ENCODE peak calls at places on chromosomes 1 and 21, in six cellular contexts. S is adrenal gland, K is IMR-90, E is Karpas-422, H is lower lobe of right lung, Y is tibial artery. D is an unnamed sample.

GRCh38 chr1:167532375-167532774 is 14.0 kb upstream of the CD247 start:
- DNase-seq in S (no peak), K (no peak), E (no peak), H (no peak), Y (no peak), D (no peak)

GRCh38 chr1:8419172-8419571 is 101.3 kb downstream of the SLC45A1 start:
- DNase-seq in S (no peak), K (peak; percentile 53), E (no peak), H (no peak), Y (no peak), D (no peak)

GRCh38 chr1:246647113-246647512 is 77.1 kb upstream of the SCCPDH start:
- DNase-seq in S (no peak), K (peak; percentile 71), E (peak; percentile 57), H (no peak), Y (no peak), D (peak; percentile 55)

GRCh38 chr21:18411565-18411964 is 8.0 kb upstream of the TMPRSS15 start:
- DNase-seq in S (no peak), K (no peak), E (no peak), H (no peak), Y (no peak), D (no peak)

GRCh38 chr1:77238463-77238862 is 19.2 kb upstream of the PIGK start:
- DNase-seq in S (no peak), K (no peak), E (no peak), H (no peak), Y (no peak), D (no peak)

GRCh38 chr1:47230692-47231313 is 1.2 kb downstream of the TAL1 start:
- DNase-seq in S (no peak), K (no peak), E (no peak), H (no peak), Y (no peak), D (no peak)

GRCh38 chr21:44074315-44074958 is 32.8 kb upstream of the PWP2 start:
- DNase-seq in S (no peak), K (no peak), E (no peak), H (no peak), Y (no peak), D (no peak)

GRCh38 chr1:35691080-35691479 is 27.6 kb downstream of the C1orf216 start:
- DNase-seq in S (no peak), K (no peak), E (no peak), H (no peak), Y (no peak), D (no peak)

GRCh38 chr1:56189946-56190920 is 389.1 kb downstream of the PLPP3 start:
- DNase-seq in S (no peak), K (no peak), E (peak; percentile 61), H (no peak), Y (no peak), D (no peak)

GRCh38 chr1:211781260-211781659 is 49.3 kb downstream of the LPGAT1 start:
- DNase-seq in S (no peak), K (no peak), E (no peak), H (no peak), Y (no peak), D (no peak)

GRCh38 chr21:33904041-33904440 is 11.6 kb downstream of the ATP5PO start:
- DNase-seq in S (no peak), K (no peak), E (no peak), H (no peak), Y (no peak), D (no peak)

GRCh38 chr1:28163496-28164120 is 12.9 kb downstream of the PTAFR start:
- DNase-seq in S (no peak), K (peak; percentile 16), E (no peak), H (no peak), Y (no peak), D (no peak)

GRCh38 chr1:65255088-65256050 is 54.0 kb upstream of the DNAJC6 start:
- DNase-seq in S (no peak), K (no peak), E (no peak), H (no peak), Y (no peak), D (no peak)

GRCh38 chr1:24996456-24996855 is 66.4 kb upstream of the RUNX3 start:
- DNase-seq in S (no peak), K (no peak), E (no peak), H (no peak), Y (no peak), D (no peak)

GRCh38 chr1:178160736-178161475 is 67.0 kb downstream of the RASAL2 start:
- DNase-seq in S (no peak), K (no peak), E (no peak), H (no peak), Y (no peak), D (no peak)

GRCh38 chr1:69088556-69088955 is 479.2 kb upstream of the LRRC7 start:
- DNase-seq in S (no peak), K (no peak), E (no peak), H (no peak), Y (no peak), D (no peak)

GRCh38 chr1:20891091-20891490 is 104.0 kb upstream of the HP1BP3 start:
- DNase-seq in S (no peak), K (peak; percentile 12), E (no peak), H (no peak), Y (no peak), D (no peak)

GRCh38 chr1:36626435-36626834 is 143.7 kb upstream of the CSF3R start:
- DNase-seq in S (no peak), K (no peak), E (no peak), H (no peak), Y (no peak), D (no peak)

GRCh38 chr1:91879739-91880138 is 6.2 kb downstream of the TGFBR3 start:
- DNase-seq in S (no peak), K (no peak), E (no peak), H (no peak), Y (no peak), D (no peak)

GRCh38 chr1:224411766-224412165 is 22.8 kb downstream of the WDR26 start:
- DNase-seq in S (no peak), K (peak; percentile 37), E (no peak), H (no peak), Y (no peak), D (no peak)

GRCh38 chr1:180231506-180232420 is 1.7 kb downstream of the LHX4 start:
- DNase-seq in S (no peak), K (peak; percentile 45), E (no peak), H (no peak), Y (peak; percentile 20), D (no peak)

GRCh38 chr1:18922848-18923475 is 20.6 kb upstream of the ALDH4A1 start:
- DNase-seq in S (no peak), K (no peak), E (no peak), H (no peak), Y (no peak), D (no peak)

GRCh38 chr1:210342986-210343780 is 14.5 kb downstream of the HHAT start:
- DNase-seq in S (no peak), K (no peak), E (peak; percentile 68), H (no peak), Y (no peak), D (no peak)

GRCh38 chr1:92934395-92935378 is 26.6 kb downstream of the DIPK1A start:
- DNase-seq in S (peak; percentile 30), K (peak; percentile 76), E (no peak), H (no peak), Y (no peak), D (peak; percentile 61)

GRCh38 chr1:165531021-165531420 is 12.8 kb upstream of the LRRC52 start:
- DNase-seq in S (no peak), K (no peak), E (no peak), H (no peak), Y (no peak), D (no peak)

GRCh38 chr1:165536016-165536415 is 7.8 kb upstream of the LRRC52 start:
- DNase-seq in S (no peak), K (no peak), E (no peak), H (no peak), Y (no peak), D (no peak)

GRCh38 chr1:165532053-165532452 is 11.7 kb upstream of the LRRC52 start:
- DNase-seq in S (no peak), K (no peak), E (no peak), H (no peak), Y (no peak), D (no peak)

GRCh38 chr1:165537351-165538107 is 6.3 kb upstream of the LRRC52 start:
- DNase-seq in S (no peak), K (no peak), E (no peak), H (no peak), Y (no peak), D (no peak)

GRCh38 chr1:165533254-165533653 is 10.5 kb upstream of the LRRC52 start:
- DNase-seq in S (no peak), K (no peak), E (no peak), H (no peak), Y (no peak), D (no peak)
- H3K4me1 ChIP-seq in S (no peaks in the 10 kb centered on the region), K (no peaks in the 10 kb centered on the region), E (no peaks in the 10 kb centered on the region), H (no peaks in the 10 kb centered on the region), Y (peaks cover 3% of the 10 kb centered on the region), D (no peaks in the 10 kb centered on the region)

GRCh38 chr21:41750051-41750450 is 16.8 kb downstream of the RIPK4 start:
- DNase-seq in S (no peak), K (peak; percentile 8), E (no peak), H (no peak), Y (no peak), D (peak; percentile 39)

GRCh38 chr21:41750532-41751151 is 16.2 kb downstream of the RIPK4 start:
- DNase-seq in S (no peak), K (no peak), E (no peak), H (no peak), Y (no peak), D (peak; percentile 59)

GRCh38 chr21:41753001-41753725 is 13.7 kb downstream of the RIPK4 start:
- DNase-seq in S (no peak), K (no peak), E (no peak), H (no peak), Y (no peak), D (peak; percentile 40)

GRCh38 chr21:41752231-41752681 is 14.6 kb downstream of the RIPK4 start:
- DNase-seq in S (no peak), K (peak; percentile 64), E (no peak), H (no peak), Y (no peak), D (peak; percentile 44)

GRCh38 chr21:41751621-41752020 is 15.2 kb downstream of the RIPK4 start:
- DNase-seq in S (no peak), K (no peak), E (no peak), H (peak; percentile 81), Y (no peak), D (peak; percentile 33)
- H3K4me1 ChIP-seq in S (no peaks in the 10 kb centered on the region), K (peaks cover 10% of the 10 kb centered on the region), E (no peaks in the 10 kb centered on the region), H (peaks cover 18% of the 10 kb centered on the region), Y (peaks cover 35% of the 10 kb centered on the region), D (no peaks in the 10 kb centered on the region)

DNA sequence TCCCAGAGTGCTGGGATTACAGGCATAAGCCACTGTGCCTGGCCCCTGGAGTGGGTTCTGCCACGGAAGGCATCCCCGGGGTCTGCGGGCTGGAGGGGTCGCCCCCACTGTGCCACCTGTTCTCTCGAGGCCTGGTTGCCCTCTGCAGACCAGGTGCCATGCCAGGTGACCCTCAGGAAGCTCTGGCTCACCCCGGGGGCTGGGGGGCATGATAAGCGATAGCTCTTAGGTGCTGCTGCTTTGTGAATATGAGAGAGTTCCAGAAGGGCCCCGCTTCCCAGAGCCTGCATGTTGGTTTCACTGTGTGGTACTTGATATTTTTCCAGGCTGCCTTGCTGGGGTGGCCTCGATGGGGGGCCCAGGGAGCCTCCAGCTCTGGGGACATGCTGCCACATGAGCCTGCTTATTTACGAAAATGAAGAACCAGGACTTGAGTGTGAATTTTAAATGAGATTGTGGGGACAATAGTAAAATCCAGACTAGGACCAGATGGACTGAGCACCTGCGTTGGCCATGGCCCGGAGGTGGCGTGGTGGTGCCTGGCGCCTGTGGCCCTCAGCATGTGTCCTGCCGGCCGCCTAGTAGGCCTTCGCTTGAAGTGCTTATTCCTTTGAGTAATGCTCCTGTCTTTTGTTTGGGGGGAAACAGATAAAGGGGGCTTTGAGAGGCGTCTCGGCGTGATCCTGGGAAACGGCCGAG is 7.3 kb downstream of the SKI start:
- DNase-seq in S (no peak), K (no peak), E (no peak), H (no peak), Y (no peak), D (peak; percentile 42)
- H3K4me1 ChIP-seq in S (peaks cover 74% of the 10 kb centered on the region), K (peaks cover 57% of the 10 kb centered on the region), E (no peaks in the 10 kb centered on the region), H (peaks cover 100% of the 10 kb centered on the region), Y (peaks cover 95% of the 10 kb centered on the region), D (peaks cover 6% of the 10 kb centered on the region)

GRCh38 chr1:225816643-225817538 is 7.0 kb downstream of the EPHX1 start:
- DNase-seq in S (no peak), K (peak; percentile 7), E (no peak), H (no peak), Y (peak; percentile 91), D (peak; percentile 77)
- H3K4me1 ChIP-seq in S (peaks cover 95% of the 10 kb centered on the region), K (peaks cover 30% of the 10 kb centered on the region), E (no peaks in the 10 kb centered on the region), H (peaks cover 96% of the 10 kb centered on the region), Y (peaks cover 74% of the 10 kb centered on the region), D (peaks cover 8% of the 10 kb centered on the region)

D was measured in aorta.